ENCODE peak calls at places on chromosomes 11 and 22, in seven cellular contexts. G, A, I, E, P, M and X are unnamed samples.

GRCh38 chr11:127345819-127346459 is 345.4 kb upstream of the KIRREL3 start:
- DNase-seq in G (no peak), A (peak), I (no peak), E (peak), P (peak), M (peak), X (peak)

GRCh38 chr11:3021125-3021524 is 29.0 kb upstream of the NAP1L4 start:
- DNase-seq in G (peak), A (peak), I (no peak), E (peak), P (peak), M (peak), X (peak)

GRCh38 chr22:44260216-44261035 is 52.3 kb downstream of the SHISAL1 start:
- DNase-seq in G (no peak), A (no peak), I (no peak), E (no peak), P (no peak), M (no peak), X (no peak)

GRCh38 chr22:29331658-29332300 is 16.3 kb upstream of the RASL10A start:
- DNase-seq in G (peak), A (no peak), I (no peak), E (no peak), P (no peak), M (no peak), X (no peak)

GRCh38 chr22:18023509-18024275 is 669 bp downstream of the MICAL3 start:
- DNase-seq in G (peak), A (peak), I (peak), E (peak), P (peak), M (peak), X (peak)

GRCh38 chr22:19629331-19629719 is 85.0 kb upstream of the SEPTIN5 start:
- DNase-seq in G (peak), A (no peak), I (no peak), E (no peak), P (no peak), M (no peak), X (no peak)

GRCh38 chr22:23862103-23862502 is 4.4 kb downstream of the SLC2A11 start:
- DNase-seq in G (peak), A (no peak), I (peak), E (peak), P (peak), M (peak), X (peak)

GRCh38 chr11:40027737-40028136 is 1431.7 kb downstream of the LRRC4C start:
- DNase-seq in G (no peak), A (no peak), I (no peak), E (no peak), P (no peak), M (no peak), X (no peak)

GRCh38 chr11:87901366-87901765 is 273.9 kb downstream of the RAB38 start:
- DNase-seq in G (no peak), A (no peak), I (no peak), E (no peak), P (no peak), M (no peak), X (no peak)

GRCh38 chr11:32400196-32400595 is 35.1 kb downstream of the WT1 start:
- DNase-seq in G (no peak), A (no peak), I (no peak), E (no peak), P (no peak), M (no peak), X (no peak)

GRCh38 chr11:1746956-1747752 is 3.2 kb downstream of the IFITM10 start:
- DNase-seq in G (no peak), A (no peak), I (no peak), E (no peak), P (no peak), M (no peak), X (no peak)

GRCh38 chr11:72641900-72642814 is 32.1 kb downstream of the PDE2A start:
- DNase-seq in G (peak), A (no peak), I (no peak), E (peak), P (peak), M (peak), X (peak)

GRCh38 chr11:72643547-72643946 is 30.7 kb downstream of the PDE2A start:
- DNase-seq in G (no peak), A (no peak), I (no peak), E (peak), P (peak), M (no peak), X (peak)

GRCh38 chr11:72641522-72641899 is 32.7 kb downstream of the PDE2A start:
- DNase-seq in G (no peak), A (no peak), I (no peak), E (no peak), P (no peak), M (no peak), X (no peak)

GRCh38 chr11:72646024-72646423 is 28.2 kb downstream of the PDE2A start:
- DNase-seq in G (no peak), A (no peak), I (no peak), E (no peak), P (no peak), M (no peak), X (no peak)

GRCh38 chr11:72642815-72643511 is 31.3 kb downstream of the PDE2A start:
- DNase-seq in G (peak), A (peak), I (peak), E (peak), P (peak), M (peak), X (peak)
- H3K4me3 ChIP-seq in G (peak), A (peak), I (no peak), E (peak), P (peak), M (no peak), X (peak)

DNA sequence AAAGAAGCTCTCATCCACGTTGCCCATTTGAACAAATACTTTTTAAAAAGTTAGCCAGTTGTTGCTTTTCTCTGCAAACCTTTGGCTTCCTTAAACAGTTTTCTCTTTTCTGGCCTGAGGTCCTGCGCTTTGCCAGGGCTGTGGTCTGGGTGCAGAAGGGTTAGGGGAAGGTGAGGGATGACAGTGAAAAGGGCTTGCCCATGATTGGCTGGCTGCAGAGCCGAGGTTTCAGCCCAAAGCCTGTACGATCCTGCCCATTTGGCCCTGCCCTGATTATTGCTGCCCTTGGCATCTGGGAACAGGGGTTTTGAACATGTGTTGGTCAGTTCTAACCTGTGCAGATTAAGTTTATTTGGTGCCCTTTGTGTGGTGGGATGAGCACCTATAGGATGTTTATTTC is 1.5 kb downstream of the INCENP start:
- DNase-seq in G (no peak), A (no peak), I (no peak), E (peak), P (no peak), M (no peak), X (peak)
- H3K4me3 ChIP-seq in G (no peak), A (peak), I (no peak), E (peak), P (peak), M (no peak), X (peak)

GRCh38 chr22:37054078-37054440 is 2.5 kb downstream of the KCTD17 start:
- DNase-seq in G (peak), A (no peak), I (no peak), E (no peak), P (no peak), M (peak), X (no peak)
- H3K4me3 ChIP-seq in G (no peak), A (no peak), I (no peak), E (no peak), P (no peak), M (no peak), X (no peak)

GRCh38 chr22:50672041-50672440 is 582 bp upstream of the SHANK3 start:
- DNase-seq in G (no peak), A (no peak), I (no peak), E (no peak), P (no peak), M (no peak), X (no peak)
- H3K4me3 ChIP-seq in G (no peak), A (no peak), I (no peak), E (no peak), P (no peak), M (no peak), X (no peak)

DNA sequence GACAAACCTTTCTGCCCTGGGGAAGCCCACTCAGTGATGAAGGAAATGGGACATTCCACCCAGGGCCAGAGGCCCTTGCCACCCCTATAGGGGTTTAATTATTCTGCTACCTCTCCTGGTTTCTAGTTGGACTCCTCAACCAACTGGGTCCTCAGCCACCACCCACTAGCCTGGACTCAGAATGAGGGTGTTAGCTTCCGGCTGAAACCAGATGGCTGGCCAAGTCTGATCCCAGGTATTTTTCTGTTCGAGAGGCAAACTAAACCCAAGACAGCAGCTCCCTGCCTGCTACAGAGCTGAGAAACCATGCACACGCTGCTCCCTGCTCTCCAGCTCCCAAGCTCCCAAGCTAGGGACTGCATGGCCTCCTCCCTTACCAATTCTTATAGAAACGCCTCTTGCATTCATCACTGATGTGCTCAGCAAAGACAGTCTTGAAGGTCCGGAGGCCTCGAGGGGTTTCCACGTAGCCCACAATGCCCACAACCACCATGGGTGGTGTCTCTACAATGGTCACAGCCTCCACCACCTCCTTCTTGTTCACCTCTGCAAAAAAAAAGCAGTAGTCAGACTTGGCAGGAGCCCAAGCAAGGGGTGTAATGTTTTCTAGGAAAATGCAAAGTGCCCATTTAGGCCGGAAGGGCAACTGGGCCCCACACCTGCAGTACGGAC is 2.2 kb downstream of the RPL3 start:
- DNase-seq in G (no peak), A (no peak), I (no peak), E (peak), P (no peak), M (no peak), X (peak)
- H3K4me3 ChIP-seq in G (peak), A (peak), I (no peak), E (peak), P (peak), M (no peak), X (peak)

GRCh38 chr11:90220391-90220790 is 2.5 kb downstream of the CHORDC1 start:
- DNase-seq in G (no peak), A (no peak), I (no peak), E (peak), P (no peak), M (no peak), X (peak)
- H3K4me3 ChIP-seq in G (no peak), A (no peak), I (no peak), E (peak), P (peak), M (no peak), X (peak)

GRCh38 chr11:95248666-95249467 is 17.9 kb upstream of the SESN3 start:
- DNase-seq in G (no peak), A (no peak), I (no peak), E (no peak), P (no peak), M (no peak), X (no peak)
- H3K4me3 ChIP-seq in G (no peak), A (no peak), I (no peak), E (no peak), P (no peak), M (no peak), X (no peak)

GRCh38 chr11:118144301-118144701 is 8.3 kb downstream of the SCN4B start:
- DNase-seq in G (no peak), A (no peak), I (no peak), E (no peak), P (no peak), M (no peak), X (no peak)
- H3K4me3 ChIP-seq in G (no peak), A (no peak), I (no peak), E (no peak), P (no peak), M (no peak), X (no peak)

GRCh38 chr11:67022341-67022933 is 497 bp upstream of the SYT12 start:
- DNase-seq in G (peak), A (no peak), I (no peak), E (peak), P (peak), M (peak), X (peak)
- H3K4me3 ChIP-seq in G (no peak), A (peak), I (no peak), E (peak), P (peak), M (no peak), X (no peak)